ENCODE peak calls at places on chromosomes 11 and 22, in five cellular contexts. Q, P, J, N and L are unnamed samples.

GRCh38 chr11:134734446-134734845 is 322.4 kb upstream of the B3GAT1 start:
- DNase-seq in Q (no peak), P (no peak), N (no peak), J (no peak), L (no peak)

GRCh38 chr11:8811571-8811970 is 99.4 kb upstream of the AKIP1 start:
- DNase-seq in N (no peak), P (peak), Q (no peak), J (no peak), L (no peak)

GRCh38 chr11:92929168-92930053 is 40.0 kb upstream of the MTNR1B start:
- DNase-seq in J (no peak), P (no peak), N (no peak), Q (no peak), L (no peak)

GRCh38 chr11:103872748-103873147 is 163.7 kb upstream of the DDI1 start:
- DNase-seq in J (no peak), Q (peak), P (no peak), N (no peak), L (no peak)

GRCh38 chr11:113096661-113097060 is 135.4 kb downstream of the NCAM1 start:
- DNase-seq in P (no peak), N (no peak), J (no peak), Q (no peak), L (no peak)

GRCh38 chr11:4187055-4187988 is 92.7 kb downstream of the RRM1 start:
- DNase-seq in N (peak), P (peak), J (peak), Q (peak), L (peak)

GRCh38 chr11:123494195-123495050 is 64.4 kb downstream of the GRAMD1B start:
- DNase-seq in Q (no peak), N (no peak), J (no peak), P (peak), L (no peak)

GRCh38 chr22:44340271-44341239 is 27.8 kb upstream of the SHISAL1 start:
- DNase-seq in J (no peak), Q (no peak), P (no peak), N (no peak), L (no peak)

GRCh38 chr11:116792869-116793475 is 1.3 kb upstream of the APOA5 start:
- DNase-seq in P (peak), N (no peak), J (no peak), Q (no peak), L (no peak)

GRCh38 chr11:1219836-1220810 is 2.7 kb upstream of the MUC5B start:
- DNase-seq in P (no peak), N (peak), J (no peak), Q (peak), L (peak)

GRCh38 chr11:27700351-27701261 is at the start of gene BDNF:
- DNase-seq in N (peak), Q (peak), P (peak), J (no peak), L (no peak)

GRCh38 chr11:101862410-101863233 is 52.2 kb upstream of the CEP126 start:
- DNase-seq in J (no peak), N (no peak), P (peak), Q (peak), L (peak)

GRCh38 chr11:124917115-124917637 is 1.9 kb upstream of the HEPN1 start:
- DNase-seq in P (peak), J (no peak), Q (no peak), N (no peak), L (peak)

GRCh38 chr11:33575311-33575710 is 125.3 kb downstream of the C11orf91 start:
- DNase-seq in N (no peak), P (no peak), Q (no peak), J (no peak), L (no peak)

GRCh38 chr11:124670732-124671131 is 2.8 kb downstream of the SIAE start:
- DNase-seq in Q (no peak), P (peak), J (no peak), N (no peak), L (no peak)

GRCh38 chr22:24841261-24841660 is 35.2 kb downstream of the SGSM1 start:
- DNase-seq in Q (no peak), J (no peak), N (no peak), P (no peak), L (no peak)
- TF ChIP-seq MAFK in Q (no peak), J (no peak), N (no peak), P (no peak), L (no peak)

GRCh38 chr22:46753360-46753759 is 9.1 kb upstream of the TBC1D22A start:
- DNase-seq in P (no peak), Q (no peak), N (no peak), J (no peak), L (no peak)

GRCh38 chr22:46754110-46754799 is 8.2 kb upstream of the TBC1D22A start:
- DNase-seq in P (peak), J (peak), N (no peak), Q (peak), L (peak)

GRCh38 chr22:46756097-46756496 is 6.4 kb upstream of the TBC1D22A start:
- DNase-seq in Q (no peak), P (no peak), J (no peak), N (no peak), L (no peak)

GRCh38 chr22:46753761-46754109 is 8.7 kb upstream of the TBC1D22A start:
- DNase-seq in P (no peak), N (no peak), Q (no peak), J (no peak), L (no peak)

GRCh38 chr22:46754826-46755225 is 7.6 kb upstream of the TBC1D22A start:
- DNase-seq in Q (no peak), P (no peak), J (no peak), N (no peak), L (no peak)
- H3K4me3 ChIP-seq in Q (no peak), P (no peak), J (no peak), N (no peak), L (no peak)

GRCh38 chr11:131615611-131616010 is 245.2 kb downstream of the NTM start:
- DNase-seq in J (no peak), Q (no peak), N (no peak), P (no peak), L (no peak)

GRCh38 chr11:131614514-131615085 is 244.2 kb downstream of the NTM start:
- DNase-seq in Q (no peak), N (no peak), P (no peak), J (no peak), L (no peak)

GRCh38 chr11:131616456-131616855 is 246.0 kb downstream of the NTM start:
- DNase-seq in J (no peak), N (no peak), P (no peak), Q (no peak), L (no peak)

GRCh38 chr11:131622193-131622592 is 251.8 kb downstream of the NTM start:
- DNase-seq in Q (no peak), P (no peak), N (no peak), J (no peak), L (no peak)

DNA sequence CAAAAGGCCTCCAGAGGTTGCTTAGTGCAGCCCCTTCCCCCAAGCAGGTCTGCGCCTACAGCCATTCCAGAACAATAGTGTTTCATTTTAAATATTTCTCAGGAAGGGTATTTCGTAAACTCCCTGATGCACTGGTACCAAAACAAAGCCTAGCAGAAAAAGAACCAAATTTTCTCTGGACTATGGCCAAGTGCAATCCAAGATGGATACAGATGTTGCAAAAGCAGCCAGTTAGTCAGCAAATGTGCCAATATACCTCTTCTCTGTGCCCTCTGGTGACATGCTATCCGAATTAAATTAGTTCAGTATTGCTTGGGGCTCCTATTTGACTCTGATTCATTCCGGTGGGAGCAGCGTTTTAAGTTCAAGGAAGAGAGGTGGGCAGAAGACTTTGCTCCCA is 247.8 kb downstream of the NTM start:
- DNase-seq in P (no peak), J (no peak), N (no peak), Q (no peak), L (no peak)
- TF ChIP-seq MAFK in P (no peak), J (no peak), N (no peak), Q (no peak), L (no peak)

DNA sequence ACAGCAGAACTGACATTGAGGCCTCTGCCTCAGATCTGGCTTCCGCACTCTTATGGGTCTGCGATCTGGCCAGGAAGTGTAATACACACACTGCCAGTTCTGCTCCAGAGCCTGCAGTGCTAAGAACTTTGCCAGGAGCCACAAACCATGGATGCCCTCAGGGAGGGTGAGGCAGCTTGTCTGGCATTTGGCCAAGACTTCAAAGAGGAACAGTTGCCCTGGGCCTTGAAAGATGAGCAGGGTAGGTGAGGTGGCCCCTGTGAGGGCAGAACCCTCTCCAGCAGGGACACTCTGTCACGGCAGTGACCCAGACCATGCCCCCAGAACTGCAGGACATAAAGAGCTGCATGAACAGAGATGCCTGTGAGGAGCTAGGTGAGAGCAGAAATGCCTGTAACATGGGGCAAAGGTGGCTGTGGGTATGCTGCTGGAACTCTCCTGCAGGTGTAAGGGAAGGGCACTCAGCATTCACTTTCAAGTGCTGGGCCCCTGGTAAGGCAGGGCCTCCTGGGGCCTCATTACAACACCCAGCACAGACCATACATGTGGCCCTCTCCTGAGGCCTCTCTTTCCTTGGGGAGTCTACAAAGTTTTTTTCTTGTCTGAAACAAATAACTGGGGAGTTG is 47.3 kb downstream of the NEU3 start:
- DNase-seq in P (no peak), Q (no peak), J (no peak), N (peak), L (no peak)
- H3K4me3 ChIP-seq in P (no peak), Q (no peak), J (no peak), N (no peak), L (no peak)

GRCh38 chr11:121246021-121246768 is 46.4 kb upstream of the SC5D start:
- DNase-seq in J (peak), Q (no peak), N (no peak), P (no peak), L (no peak)
- TF ChIP-seq MAFK in J (no peak), Q (no peak), N (no peak), P (no peak), L (no peak)

DNA sequence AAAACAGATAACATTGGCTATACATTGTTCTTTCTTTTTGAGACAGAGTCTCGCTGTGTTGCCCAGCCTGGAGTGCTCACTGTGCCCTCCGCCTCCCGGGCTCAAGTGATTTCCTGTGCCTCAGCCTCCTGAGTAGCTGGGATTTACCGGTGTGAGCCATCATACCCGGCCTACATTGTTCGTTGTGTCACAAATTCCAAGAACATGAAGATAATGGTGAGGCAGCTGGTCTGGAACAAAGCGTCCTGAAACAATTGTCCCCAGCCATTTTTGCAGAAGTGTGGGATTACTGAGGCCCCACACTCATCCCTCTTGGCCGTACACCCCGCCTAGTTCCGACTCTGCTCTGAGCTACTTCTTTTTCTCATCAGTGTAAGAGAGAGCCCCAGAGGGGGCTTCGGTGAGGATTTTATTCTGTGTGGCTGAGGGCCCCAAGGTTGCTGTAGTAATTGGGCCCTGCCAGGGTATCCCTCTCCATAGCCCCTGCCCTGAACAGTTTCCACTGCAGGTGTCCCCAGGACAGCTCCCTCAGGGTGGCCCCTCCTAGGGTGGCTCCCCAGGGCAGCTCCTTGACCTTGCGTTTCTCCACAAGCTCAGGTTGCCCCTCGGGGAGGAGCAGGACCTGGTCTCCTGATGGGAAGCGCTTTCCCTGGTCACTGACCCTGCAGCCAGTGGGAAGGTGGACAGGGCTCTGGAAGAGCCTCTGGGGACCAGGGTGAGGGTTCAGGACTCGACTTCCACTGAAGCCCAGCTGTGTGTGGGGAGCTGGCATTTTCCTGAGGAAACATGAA is 13.1 kb upstream of the ARSA start:
- DNase-seq in J (no peak), P (no peak), N (peak), Q (no peak), L (no peak)
- H3K4me3 ChIP-seq in J (no peak), P (no peak), N (peak), Q (no peak), L (peak)

GRCh38 chr11:130114281-130114680 is 44.6 kb downstream of the APLP2 start:
- DNase-seq in J (peak), Q (no peak), P (no peak), N (no peak), L (no peak)

GRCh38 chr11:130112071-130112830 is 42.6 kb downstream of the APLP2 start:
- DNase-seq in J (no peak), P (no peak), Q (no peak), N (no peak), L (no peak)

GRCh38 chr11:130118165-130118564 is 41.4 kb upstream of the ST14 start:
- DNase-seq in P (no peak), J (no peak), Q (no peak), N (no peak), L (no peak)

GRCh38 chr11:130114726-130115125 is 44.9 kb upstream of the ST14 start:
- DNase-seq in J (no peak), N (no peak), P (no peak), Q (no peak), L (no peak)

DNA sequence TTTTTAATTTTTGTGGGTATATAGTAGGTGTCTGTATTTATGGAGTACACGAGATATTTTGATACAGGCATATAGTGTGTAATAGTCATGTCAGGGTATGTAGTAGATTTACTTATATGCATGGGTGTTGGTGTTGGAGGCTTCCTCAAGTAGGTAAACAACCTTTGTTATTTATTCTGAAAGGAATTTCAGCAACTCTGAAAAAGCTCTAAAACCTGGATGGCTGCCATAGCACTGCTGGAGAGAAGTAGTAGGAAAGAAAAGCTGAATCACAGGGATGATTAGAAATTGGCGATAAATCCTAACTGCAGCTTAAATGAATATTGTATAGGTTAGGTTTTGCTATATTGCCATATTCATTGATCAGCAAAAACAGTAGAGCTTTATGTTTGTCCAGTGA is 44.4 kb upstream of the ST14 start:
- DNase-seq in N (no peak), Q (no peak), J (no peak), P (peak), L (no peak)
- TF ChIP-seq MAFK in N (no peak), Q (peak), J (no peak), P (no peak), L (peak)